ENCODE peak calls at places on chromosome 9, in nine cellular contexts. One of them, this sample, is unnamed.

GRCh38 chr9:119092125-119092524 is 277.1 kb downstream of the BRINP1 start:
- DNase-seq in fibroblast of mammary gland: peak
- DNase-seq in foreskin melanocyte: no peak
- DNase-seq in lower leg skin: no peak
- DNase-seq in AG09309: no peak
- DNase-seq in NCI-H460: no peak
- DNase-seq in left cardiac atrium: no peak
- DNase-seq in stimulated activated CD4-positive, alpha-beta T cell treated with anti-CD3 and anti-CD28 coated beads, Interleukin-15, amount 100 ng/mL, for 1 hour: no peak
- DNase-seq in thoracic aorta: no peak
- DNase-seq in this sample: no peak

GRCh38 chr9:34809504-34810186 is 99.7 kb upstream of the CCL21 start:
- DNase-seq in fibroblast of mammary gland: peak
- DNase-seq in foreskin melanocyte: peak
- DNase-seq in lower leg skin: no peak
- DNase-seq in AG09309: no peak
- DNase-seq in NCI-H460: no peak
- DNase-seq in left cardiac atrium: peak
- DNase-seq in stimulated activated CD4-positive, alpha-beta T cell treated with anti-CD3 and anti-CD28 coated beads, Interleukin-15, amount 100 ng/mL, for 1 hour: no peak
- DNase-seq in thoracic aorta: no peak
- DNase-seq in this sample: no peak

GRCh38 chr9:114844766-114845165 is 38.9 kb upstream of the TNFSF15 start:
- DNase-seq in fibroblast of mammary gland: no peak
- DNase-seq in foreskin melanocyte: no peak
- DNase-seq in lower leg skin: no peak
- DNase-seq in AG09309: no peak
- DNase-seq in NCI-H460: no peak
- DNase-seq in left cardiac atrium: no peak
- DNase-seq in stimulated activated CD4-positive, alpha-beta T cell treated with anti-CD3 and anti-CD28 coated beads, Interleukin-15, amount 100 ng/mL, for 1 hour: no peak
- DNase-seq in thoracic aorta: no peak
- DNase-seq in this sample: no peak

GRCh38 chr9:72633966-72634365 is 112.6 kb downstream of the TMC1 start:
- DNase-seq in fibroblast of mammary gland: peak
- DNase-seq in foreskin melanocyte: no peak
- DNase-seq in lower leg skin: no peak
- DNase-seq in AG09309: peak
- DNase-seq in NCI-H460: no peak
- DNase-seq in left cardiac atrium: no peak
- DNase-seq in stimulated activated CD4-positive, alpha-beta T cell treated with anti-CD3 and anti-CD28 coated beads, Interleukin-15, amount 100 ng/mL, for 1 hour: no peak
- DNase-seq in thoracic aorta: no peak
- DNase-seq in this sample: no peak

GRCh38 chr9:135341612-135342169 is 137.9 kb upstream of the PPP1R26 start:
- DNase-seq in fibroblast of mammary gland: no peak
- DNase-seq in foreskin melanocyte: no peak
- DNase-seq in lower leg skin: no peak
- DNase-seq in AG09309: no peak
- DNase-seq in NCI-H460: no peak
- DNase-seq in left cardiac atrium: peak
- DNase-seq in stimulated activated CD4-positive, alpha-beta T cell treated with anti-CD3 and anti-CD28 coated beads, Interleukin-15, amount 100 ng/mL, for 1 hour: no peak
- DNase-seq in thoracic aorta: no peak
- DNase-seq in this sample: no peak

GRCh38 chr9:133953976-133954709 is 38.0 kb downstream of the VAV2 start:
- DNase-seq in fibroblast of mammary gland: no peak
- DNase-seq in foreskin melanocyte: no peak
- DNase-seq in lower leg skin: no peak
- DNase-seq in AG09309: no peak
- DNase-seq in NCI-H460: no peak
- DNase-seq in left cardiac atrium: peak
- DNase-seq in stimulated activated CD4-positive, alpha-beta T cell treated with anti-CD3 and anti-CD28 coated beads, Interleukin-15, amount 100 ng/mL, for 1 hour: no peak
- DNase-seq in thoracic aorta: no peak
- DNase-seq in this sample: peak

GRCh38 chr9:135726138-135726853 is 24.3 kb downstream of the KCNT1 start:
- DNase-seq in fibroblast of mammary gland: no peak
- DNase-seq in foreskin melanocyte: no peak
- DNase-seq in lower leg skin: no peak
- DNase-seq in AG09309: no peak
- DNase-seq in NCI-H460: no peak
- DNase-seq in left cardiac atrium: no peak
- DNase-seq in stimulated activated CD4-positive, alpha-beta T cell treated with anti-CD3 and anti-CD28 coated beads, Interleukin-15, amount 100 ng/mL, for 1 hour: no peak
- DNase-seq in thoracic aorta: no peak
- DNase-seq in this sample: no peak

GRCh38 chr9:120914410-120914809 is 12.2 kb downstream of the TRAF1 start:
- DNase-seq in fibroblast of mammary gland: no peak
- DNase-seq in foreskin melanocyte: no peak
- DNase-seq in lower leg skin: no peak
- DNase-seq in AG09309: no peak
- DNase-seq in NCI-H460: no peak
- DNase-seq in left cardiac atrium: no peak
- DNase-seq in stimulated activated CD4-positive, alpha-beta T cell treated with anti-CD3 and anti-CD28 coated beads, Interleukin-15, amount 100 ng/mL, for 1 hour: no peak
- DNase-seq in thoracic aorta: no peak
- DNase-seq in this sample: peak

GRCh38 chr9:4463824-4464223 is 26.4 kb upstream of the SLC1A1 start:
- DNase-seq in fibroblast of mammary gland: no peak
- DNase-seq in foreskin melanocyte: no peak
- DNase-seq in lower leg skin: no peak
- DNase-seq in AG09309: no peak
- DNase-seq in NCI-H460: no peak
- DNase-seq in left cardiac atrium: no peak
- DNase-seq in stimulated activated CD4-positive, alpha-beta T cell treated with anti-CD3 and anti-CD28 coated beads, Interleukin-15, amount 100 ng/mL, for 1 hour: no peak
- DNase-seq in thoracic aorta: no peak
- DNase-seq in this sample: no peak

GRCh38 chr9:129858167-129858962 is 23.1 kb downstream of the USP20 start:
- DNase-seq in fibroblast of mammary gland: no peak
- DNase-seq in foreskin melanocyte: no peak
- DNase-seq in lower leg skin: no peak
- DNase-seq in AG09309: no peak
- DNase-seq in NCI-H460: no peak
- DNase-seq in left cardiac atrium: no peak
- DNase-seq in stimulated activated CD4-positive, alpha-beta T cell treated with anti-CD3 and anti-CD28 coated beads, Interleukin-15, amount 100 ng/mL, for 1 hour: no peak
- DNase-seq in thoracic aorta: no peak
- DNase-seq in this sample: no peak

GRCh38 chr9:133563286-133564213 is 29.0 kb downstream of the ADAMTSL2 start:
- DNase-seq in fibroblast of mammary gland: no peak
- DNase-seq in foreskin melanocyte: no peak
- DNase-seq in lower leg skin: no peak
- DNase-seq in AG09309: no peak
- DNase-seq in NCI-H460: no peak
- DNase-seq in left cardiac atrium: peak
- DNase-seq in stimulated activated CD4-positive, alpha-beta T cell treated with anti-CD3 and anti-CD28 coated beads, Interleukin-15, amount 100 ng/mL, for 1 hour: no peak
- DNase-seq in thoracic aorta: no peak
- DNase-seq in this sample: no peak

GRCh38 chr9:38074441-38074943 is 5.5 kb upstream of the SHB start:
- DNase-seq in fibroblast of mammary gland: no peak
- DNase-seq in foreskin melanocyte: no peak
- DNase-seq in lower leg skin: peak
- DNase-seq in AG09309: no peak
- DNase-seq in NCI-H460: no peak
- DNase-seq in left cardiac atrium: no peak
- DNase-seq in stimulated activated CD4-positive, alpha-beta T cell treated with anti-CD3 and anti-CD28 coated beads, Interleukin-15, amount 100 ng/mL, for 1 hour: no peak
- DNase-seq in thoracic aorta: no peak
- DNase-seq in this sample: no peak

This sample was measured in posterior cingulate gyrus.